ENCODE peak calls at places on chromosomes 4 and X, in nine cellular contexts. S, T, N, D, Q, B, W, R and J are unnamed samples.

GRCh38 chr4:186486172-186486571 is 69.2 kb downstream of the MTNR1A start:
- DNase-seq in S (no peak), T (no peak), N (no peak), D (no peak), Q (peak; percentile 20), B (peak; percentile 48), W (no peak), R (no peak), J (no peak)

GRCh38 chr4:46946914-46947313 is 37.9 kb upstream of the COX7B2 start:
- DNase-seq in S (no peak), T (no peak), N (no peak), D (no peak), Q (peak; percentile 38), B (peak; percentile 35), W (no peak), R (no peak), J (no peak)

GRCh38 chr4:158906073-158906472 is 137.2 kb downstream of the FNIP2 start:
- DNase-seq in S (no peak), T (peak; percentile 46), N (no peak), D (no peak), Q (no peak), B (no peak), W (no peak), R (no peak), J (peak; percentile 58)

GRCh38 chrX:112521658-112522057 is 158.1 kb downstream of the LHFPL1 start:
- DNase-seq in S (no peak), T (no peak), N (no peak), D (no peak), Q (no peak), B (no peak), W (no peak), R (no peak), J (no peak)

GRCh38 chr4:156656911-156657310 is 314.7 kb downstream of the PDGFC start:
- DNase-seq in S (no peak), T (no peak), N (no peak), D (no peak), Q (peak; percentile 10), B (no peak), W (no peak), R (no peak), J (no peak)

GRCh38 chr4:165700855-165701254 is 172.2 kb upstream of the TLL1 start:
- DNase-seq in S (no peak), T (no peak), N (no peak), D (no peak), Q (no peak), B (no peak), W (no peak), R (no peak), J (peak; percentile 4)

GRCh38 chrX:5681159-5681558 is 547.5 kb downstream of the NLGN4X start:
- DNase-seq in S (no peak), T (no peak), N (no peak), D (no peak), Q (no peak), B (peak; percentile 25), W (peak; percentile 32), R (no peak), J (peak; percentile 11)

GRCh38 chr4:166202991-166203390 is 330.0 kb downstream of the TLL1 start:
- DNase-seq in S (no peak), T (no peak), N (no peak), D (no peak), Q (no peak), B (no peak), W (no peak), R (no peak), J (no peak)

GRCh38 chr4:38002451-38003071 is 42.4 kb downstream of the PTTG2 start:
- DNase-seq in S (no peak), T (no peak), N (no peak), D (no peak), Q (no peak), B (peak; percentile 36), W (peak; percentile 55), R (no peak), J (no peak)

GRCh38 chr4:154760895-154761294 is 17.1 kb downstream of the LRAT start:
- DNase-seq in S (no peak), T (no peak), N (no peak), D (no peak), Q (no peak), B (no peak), W (no peak), R (no peak), J (no peak)

GRCh38 chr4:141636077-141636770 is at the start of gene IL15:
- DNase-seq in S (peak; percentile 65), T (peak; percentile 79), N (peak; percentile 83), D (peak; percentile 86), Q (peak; percentile 54), B (no peak), W (peak; percentile 76), R (peak; percentile 74), J (no peak)

GRCh38 chr4:83207497-83208105 is 77.0 kb downstream of the COQ2 start:
- DNase-seq in S (no peak), T (no peak), N (no peak), D (no peak), Q (peak; percentile 95), B (peak; percentile 91), W (peak; percentile 32), R (no peak), J (no peak)

GRCh38 chr4:83205760-83206159 is 78.8 kb downstream of the COQ2 start:
- DNase-seq in S (no peak), T (no peak), N (no peak), D (no peak), Q (no peak), B (no peak), W (no peak), R (no peak), J (no peak)

GRCh38 chr4:83212041-83212851 is 72.4 kb downstream of the COQ2 start:
- DNase-seq in S (no peak), T (peak; percentile 86), N (no peak), D (no peak), Q (no peak), B (no peak), W (peak; percentile 74), R (no peak), J (peak; percentile 99)

GRCh38 chr4:83208371-83208770 is 76.2 kb downstream of the COQ2 start:
- DNase-seq in S (no peak), T (no peak), N (no peak), D (no peak), Q (no peak), B (no peak), W (no peak), R (no peak), J (no peak)

GRCh38 chr4:83208776-83209365 is 75.7 kb downstream of the COQ2 start:
- DNase-seq in S (no peak), T (no peak), N (no peak), D (no peak), Q (no peak), B (no peak), W (peak; percentile 15), R (no peak), J (no peak)
- H3K4me1 ChIP-seq in S (no peaks in the 10 kb centered on the region), T (peaks cover 51% of the 10 kb centered on the region), N (peaks cover 9% of the 10 kb centered on the region), D (no peaks in the 10 kb centered on the region), Q (no peaks in the 10 kb centered on the region), B (no peaks in the 10 kb centered on the region), W (peaks cover 41% of the 10 kb centered on the region), R (no peaks in the 10 kb centered on the region), J (peaks cover 26% of the 10 kb centered on the region)

GRCh38 chr4:140080883-140081282 is 73.1 kb downstream of the MAML3 start:
- DNase-seq in S (no peak), T (no peak), N (no peak), D (no peak), Q (peak; percentile 55), B (peak; percentile 65), W (no peak), R (no peak), J (no peak)

GRCh38 chr4:140082399-140082758 is 71.6 kb downstream of the MAML3 start:
- DNase-seq in S (no peak), T (no peak), N (no peak), D (no peak), Q (no peak), B (no peak), W (no peak), R (no peak), J (no peak)

GRCh38 chr4:140083320-140083719 is 70.7 kb downstream of the MAML3 start:
- DNase-seq in S (no peak), T (no peak), N (no peak), D (no peak), Q (no peak), B (no peak), W (no peak), R (no peak), J (no peak)

GRCh38 chr4:140084426-140084825 is 69.6 kb downstream of the MAML3 start:
- DNase-seq in S (no peak), T (no peak), N (no peak), D (no peak), Q (no peak), B (no peak), W (no peak), R (no peak), J (no peak)

GRCh38 chr4:140081582-140082398 is 72.2 kb downstream of the MAML3 start:
- DNase-seq in S (no peak), T (no peak), N (no peak), D (no peak), Q (no peak), B (no peak), W (no peak), R (no peak), J (no peak)
- H3K4me1 ChIP-seq in S (peaks cover 27% of the 10 kb centered on the region), T (no peaks in the 10 kb centered on the region), N (peaks cover 19% of the 10 kb centered on the region), D (no peaks in the 10 kb centered on the region), Q (peaks cover 21% of the 10 kb centered on the region), B (peaks cover 12% of the 10 kb centered on the region), W (no peaks in the 10 kb centered on the region), R (no peaks in the 10 kb centered on the region), J (no peaks in the 10 kb centered on the region)

DNA sequence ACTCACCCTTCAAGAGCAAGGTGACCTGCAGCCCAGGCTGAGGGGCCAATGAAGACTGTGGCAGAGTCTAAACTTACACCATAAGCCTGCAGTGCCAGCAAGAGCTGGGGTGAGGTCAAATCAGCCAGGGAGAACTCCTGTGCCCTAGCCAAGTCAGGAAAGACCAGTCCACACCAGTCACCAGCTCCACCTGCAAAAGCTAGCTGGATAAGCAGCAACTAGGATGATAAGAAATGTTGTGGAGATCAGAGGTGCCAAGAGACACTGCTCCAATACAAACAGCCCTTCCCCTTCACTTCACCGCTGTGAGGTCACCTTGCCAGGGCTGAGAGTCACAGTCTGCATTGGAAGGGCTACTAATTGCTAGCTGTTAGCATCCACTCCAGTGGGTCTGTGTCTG is 31.3 kb downstream of the NIPAL1 start:
- DNase-seq in S (peak; percentile 44), T (no peak), N (no peak), D (no peak), Q (no peak), B (no peak), W (no peak), R (no peak), J (peak; percentile 28)
- H3K4me1 ChIP-seq in S (peaks cover 3% of the 10 kb centered on the region), T (peaks cover 46% of the 10 kb centered on the region), N (peaks cover 11% of the 10 kb centered on the region), D (peaks cover 10% of the 10 kb centered on the region), Q (peaks cover 20% of the 10 kb centered on the region), B (no peaks in the 10 kb centered on the region), W (no peaks in the 10 kb centered on the region), R (peaks cover 5% of the 10 kb centered on the region), J (peaks cover 71% of the 10 kb centered on the region)

DNA sequence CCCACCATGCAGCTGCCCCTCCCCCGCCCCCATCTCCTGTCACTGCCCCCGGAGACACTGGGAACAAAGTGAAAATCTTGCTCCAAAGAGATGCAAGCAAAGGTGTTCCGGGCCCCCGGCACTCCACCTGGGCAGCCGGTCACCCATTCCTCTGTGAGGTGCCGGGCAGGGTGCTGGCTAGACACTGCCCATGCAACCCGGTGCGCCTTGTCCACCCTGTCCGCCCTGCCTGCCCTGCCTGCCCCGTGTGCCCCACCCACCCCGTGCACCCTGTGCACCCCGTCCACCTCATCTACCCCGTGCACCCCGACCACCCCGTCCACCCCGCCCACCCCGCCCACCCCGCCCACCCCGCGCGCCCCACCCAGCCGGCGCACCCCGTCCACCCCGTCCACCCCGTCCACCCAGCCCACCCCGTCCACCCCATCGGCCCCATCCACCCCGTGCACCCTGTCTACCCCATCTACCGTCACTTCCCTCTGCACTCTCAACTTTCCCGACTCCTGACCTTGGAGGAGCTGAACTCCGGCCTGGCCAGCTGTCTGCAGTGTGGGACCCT is 31.9 kb upstream of the FGFR3 start:
- DNase-seq in S (no peak), T (no peak), N (no peak), D (no peak), Q (no peak), B (no peak), W (no peak), R (no peak), J (no peak)
- H3K4me1 ChIP-seq in S (peaks cover 27% of the 10 kb centered on the region), T (no peaks in the 10 kb centered on the region), N (no peaks in the 10 kb centered on the region), D (no peaks in the 10 kb centered on the region), Q (no peaks in the 10 kb centered on the region), B (no peaks in the 10 kb centered on the region), W (peaks cover 23% of the 10 kb centered on the region), R (no peaks in the 10 kb centered on the region), J (no peaks in the 10 kb centered on the region)